ENCODE peak calls at places on chromosomes 2 and 18, in nine cellular contexts. E, V, T, N, F, K, Z, W and B are unnamed samples.

GRCh38 chr2:42904576-42904876 is 112.1 kb upstream of the HAAO start:
- DNase-seq in E (no peak), V (no peak), T (no peak), N (no peak), F (no peak), K (no peak), Z (no peak), W (no peak), B (no peak)

GRCh38 chr2:138095336-138095735 is 131.1 kb downstream of the HNMT start:
- DNase-seq in E (no peak), V (no peak), T (no peak), N (no peak), F (no peak), K (no peak), Z (no peak), W (no peak), B (no peak)

GRCh38 chr2:171702781-171703556 is 15.7 kb downstream of the DYNC1I2 start:
- DNase-seq in E (no peak), V (no peak), T (peak; percentile 42), N (no peak), F (no peak), K (no peak), Z (no peak), W (no peak), B (no peak)

GRCh38 chr18:48931680-48932461 is 18.9 kb downstream of the SMAD7 start:
- DNase-seq in E (no peak), V (no peak), T (no peak), N (peak; percentile 33), F (peak; percentile 62), K (no peak), Z (no peak), W (no peak), B (no peak)

GRCh38 chr18:49645836-49646235 is 84.0 kb downstream of the LIPG start:
- DNase-seq in E (no peak), V (peak; percentile 35), T (peak; percentile 69), N (peak; percentile 32), F (peak; percentile 78), K (no peak), Z (peak; percentile 44), W (no peak), B (no peak)

GRCh38 chr2:30232027-30232800 is 880 bp downstream of the LBH start:
- DNase-seq in E (peak; percentile 69), V (peak; percentile 47), T (peak; percentile 31), N (peak; percentile 50), F (peak; percentile 79), K (no peak), Z (peak; percentile 96), W (peak; percentile 84), B (no peak)

GRCh38 chr2:219392754-219393153 is 5.0 kb upstream of the DNPEP start:
- DNase-seq in E (no peak), V (no peak), T (no peak), N (no peak), F (peak; percentile 60), K (no peak), Z (no peak), W (no peak), B (no peak)

GRCh38 chr2:64453710-64454315 is at the start of gene LGALSL:
- DNase-seq in E (peak; percentile 92), V (peak; percentile 90), T (peak; percentile 34), N (peak; percentile 93), F (peak; percentile 93), K (no peak), Z (peak; percentile 91), W (peak; percentile 94), B (peak; percentile 50)

GRCh38 chr2:99180755-99181647 is at the start of the genes MITD1 and MRPL30:
- DNase-seq in E (peak; percentile 95), V (peak; percentile 92), T (peak; percentile 97), N (peak; percentile 96), F (peak; percentile 96), K (peak; percentile 89), Z (peak; percentile 96), W (peak; percentile 96), B (peak; percentile 95)
- TF ChIP-seq CTCF in E (no peak), V (no peak), T (no peak), N (no peak), F (peak; percentile 13), K (no peak), Z (no peak), W (no peak), B (no peak)

GRCh38 chr2:222205136-222205535 is 93.7 kb downstream of the PAX3 start:
- DNase-seq in E (peak; percentile 25), V (no peak), T (no peak), N (no peak), F (no peak), K (no peak), Z (no peak), W (no peak), B (no peak)
- H3K27me3 ChIP-seq in E (peaks cover 13% of the 10 kb centered on the region), V (no peaks in the 10 kb centered on the region), T (no peaks in the 10 kb centered on the region), N (no peaks in the 10 kb centered on the region), F (no peaks in the 10 kb centered on the region), K (no peaks in the 10 kb centered on the region), Z (no peaks in the 10 kb centered on the region), W (peaks cover 13% of the 10 kb centered on the region), B (no peaks in the 10 kb centered on the region)

GRCh38 chr2:158043181-158043948 is 58.3 kb upstream of the UPP2 start:
- DNase-seq in E (no peak), V (no peak), T (no peak), N (no peak), F (no peak), K (no peak), Z (no peak), W (no peak), B (no peak)

GRCh38 chr2:158042666-158043065 is 59.0 kb upstream of the UPP2 start:
- DNase-seq in E (no peak), V (no peak), T (no peak), N (no peak), F (no peak), K (no peak), Z (no peak), W (no peak), B (no peak)

GRCh38 chr2:158047156-158047611 is 54.5 kb upstream of the UPP2 start:
- DNase-seq in E (no peak), V (no peak), T (no peak), N (no peak), F (no peak), K (no peak), Z (no peak), W (no peak), B (no peak)

GRCh38 chr2:158048327-158048726 is 53.3 kb upstream of the UPP2 start:
- DNase-seq in E (no peak), V (no peak), T (no peak), N (no peak), F (no peak), K (no peak), Z (no peak), W (no peak), B (no peak)

GRCh38 chr2:158045362-158045761 is 56.3 kb upstream of the UPP2 start:
- DNase-seq in E (peak; percentile 36), V (no peak), T (no peak), N (peak; percentile 37), F (no peak), K (no peak), Z (no peak), W (peak; percentile 21), B (no peak)
- TF ChIP-seq CTCF in E (peak; percentile 45), V (no peak), T (no peak), N (peak; percentile 16), F (no peak), K (no peak), Z (no peak), W (peak; percentile 34), B (no peak)

GRCh38 chr2:60567092-60567491 is 13.6 kb upstream of the BCL11A start:
- DNase-seq in E (no peak), V (no peak), T (no peak), N (no peak), F (no peak), K (no peak), Z (no peak), W (no peak), B (no peak)
- H3K27me3 ChIP-seq in E (peaks cover 66% of the 10 kb centered on the region), V (no peaks in the 10 kb centered on the region), T (peaks cover 14% of the 10 kb centered on the region), N (no peaks in the 10 kb centered on the region), F (no peaks in the 10 kb centered on the region), K (peaks cover 20% of the 10 kb centered on the region), Z (peaks cover 42% of the 10 kb centered on the region), W (peaks cover 57% of the 10 kb centered on the region), B (peaks cover 6% of the 10 kb centered on the region)